ENCODE peak calls at places on chromosomes 4 and X, in eight cellular contexts. E is hypothalamus; Q is mucosa of descending colon; J is OCI-LY7; D is stimulated activated CD4-positive, alpha-beta T cell treated with anti-CD3 and anti-CD28 coated beads, Interleukin-4, amount 100 ng/mL, for 48 hours; R is astrocyte of the spinal cord; I is caudate nucleus; F is lower leg skin. N is an unnamed sample.

GRCh38 chr4:188002346-188002745 is 6.8 kb downstream of the ZFP42 start:
- DNase-seq in Q (no peak), R (no peak), E (no peak), J (no peak), I (no peak), F (no peak), D (no peak), N (no peak)

GRCh38 chr4:140291259-140291658 is 82.2 kb upstream of the SCOC start:
- DNase-seq in Q (no peak), D (no peak), F (no peak), E (no peak), J (no peak), I (no peak), R (no peak), N (no peak)

GRCh38 chr4:183012862-183013855 is 85.9 kb upstream of the WWC2 start:
- DNase-seq in J (no peak), F (no peak), I (no peak), R (no peak), E (no peak), D (no peak), Q (no peak), N (no peak)

GRCh38 chrX:19723427-19723826 is 164.0 kb downstream of the SH3KBP1 start:
- DNase-seq in E (no peak), D (no peak), I (no peak), F (no peak), Q (no peak), R (no peak), J (no peak), N (no peak)

GRCh38 chrX:13432376-13432775 is 112.5 kb upstream of the ATXN3L start:
- DNase-seq in I (no peak), E (no peak), J (no peak), R (peak), D (no peak), F (peak), Q (peak), N (no peak)

GRCh38 chrX:107168259-107168658 is 38.0 kb downstream of the NUP62CL start:
- DNase-seq in R (no peak), E (no peak), D (no peak), Q (no peak), I (no peak), F (no peak), J (no peak), N (no peak)

GRCh38 chrX:46574337-46574940 is 874 bp downstream of the CHST7 start:
- DNase-seq in E (no peak), D (no peak), F (no peak), R (no peak), I (no peak), Q (peak), J (peak), N (peak)

GRCh38 chrX:133741303-133741702 is 244.1 kb downstream of the GPC3 start:
- DNase-seq in J (no peak), R (peak), Q (no peak), E (no peak), D (no peak), F (no peak), I (no peak), N (no peak)

GRCh38 chrX:136689441-136689840 is 41.5 kb downstream of the CD40LG start:
- DNase-seq in D (no peak), F (no peak), Q (no peak), E (no peak), R (peak), I (no peak), J (no peak), N (no peak)

N was measured in activated T-cell treated with anti-CD3 and anti-CD28 coated beads, Interleukin-2, amount 50 U/mL, for 4 hours.